ENCODE peak calls at places on chromosomes 6 and 20, in seven cellular contexts. T, A, Q, M, G, Z and L are unnamed samples.

GRCh38 chr20:41030536-41031242 is 2.1 kb downstream of the TOP1 start:
- DNase-seq in T (peak), A (peak), Q (no peak), M (no peak), G (no peak), Z (no peak), L (peak)

GRCh38 chr6:118918326-118918725 is 16.6 kb downstream of the MCM9 start:
- DNase-seq in T (no peak), A (no peak), Q (peak), M (no peak), G (no peak), Z (no peak), L (no peak)

GRCh38 chr6:121668259-121668658 is 232.8 kb downstream of the GJA1 start:
- DNase-seq in T (no peak), A (peak), Q (no peak), M (no peak), G (no peak), Z (no peak), L (no peak)

GRCh38 chr6:170366248-170366960 is 59.8 kb downstream of the FAM120B start:
- DNase-seq in T (peak), A (no peak), Q (no peak), M (no peak), G (no peak), Z (no peak), L (no peak)

GRCh38 chr6:105077592-105078463 is 102.0 kb downstream of the POPDC3 start:
- DNase-seq in T (peak), A (peak), Q (peak), M (peak), G (no peak), Z (peak), L (peak)

GRCh38 chr6:24524801-24525200 is 30.0 kb downstream of the ALDH5A1 start:
- DNase-seq in T (no peak), A (peak), Q (peak), M (peak), G (no peak), Z (peak), L (peak)

GRCh38 chr6:112691289-112691688 is 344.2 kb downstream of the RFPL4B start:
- DNase-seq in T (peak), A (peak), Q (no peak), M (no peak), G (no peak), Z (no peak), L (peak)

GRCh38 chr20:23234311-23235078 is 116.1 kb upstream of the NXT1 start:
- DNase-seq in T (no peak), A (no peak), Q (no peak), M (no peak), G (no peak), Z (no peak), L (peak)

GRCh38 chr6:17130786-17131185 is 28.9 kb downstream of the STMND1 start:
- DNase-seq in T (no peak), A (no peak), Q (no peak), M (no peak), G (no peak), Z (no peak), L (no peak)

GRCh38 chr6:68443704-68444103 is 191.4 kb upstream of the ADGRB3 start:
- DNase-seq in T (no peak), A (no peak), Q (no peak), M (no peak), G (no peak), Z (no peak), L (no peak)

GRCh38 chr20:17508756-17509155 is 22.4 kb downstream of the BFSP1 start:
- DNase-seq in T (no peak), A (no peak), Q (no peak), M (no peak), G (no peak), Z (no peak), L (no peak)

GRCh38 chr6:166423781-166424180 is 41.0 kb upstream of the MPC1 start:
- DNase-seq in T (no peak), A (no peak), Q (no peak), M (no peak), G (no peak), Z (no peak), L (no peak)

DNA sequence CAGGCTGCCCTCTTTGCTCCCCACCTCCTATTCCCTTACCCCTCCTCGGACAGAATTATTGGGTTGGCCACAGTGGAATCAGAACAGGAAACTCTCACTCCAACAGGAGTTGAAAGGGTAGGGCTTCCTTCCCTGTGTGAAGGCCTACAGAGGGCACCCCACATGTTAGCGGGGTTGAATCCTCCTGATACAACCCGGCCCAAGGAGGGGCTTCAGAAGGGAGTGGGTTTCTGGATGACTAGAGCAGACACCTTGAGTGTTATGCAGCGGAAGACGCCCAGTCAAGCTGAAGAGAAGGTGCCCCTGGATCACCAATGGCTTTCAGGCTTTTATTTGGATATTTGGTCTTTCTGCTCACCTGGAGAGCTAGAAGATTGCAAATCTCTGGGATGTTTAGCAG is 132.8 kb downstream of the PRND start:
- DNase-seq in T (no peak), A (no peak), Q (no peak), M (no peak), G (no peak), Z (no peak), L (no peak)
- TF ChIP-seq CTCF in T (no peak), A (no peak), Q (no peak), M (no peak), G (no peak), Z (no peak), L (no peak)

GRCh38 chr6:129314575-129314974 is 395.4 kb downstream of the ARHGAP18 start:
- DNase-seq in T (no peak), A (no peak), Q (no peak), M (no peak), G (no peak), Z (no peak), L (no peak)
- H3K4me3 ChIP-seq in T (no peak), A (no peak), Q (no peak), M (no peak), G (no peak), Z (no peak), L (no peak)

GRCh38 chr6:92216717-92217116 is 1202.6 kb downstream of the EPHA7 start:
- DNase-seq in T (no peak), A (no peak), Q (no peak), M (no peak), G (no peak), Z (no peak), L (no peak)
- TF ChIP-seq CTCF in T (no peak), A (no peak), Q (no peak), M (no peak), G (no peak), Z (no peak), L (no peak)

DNA sequence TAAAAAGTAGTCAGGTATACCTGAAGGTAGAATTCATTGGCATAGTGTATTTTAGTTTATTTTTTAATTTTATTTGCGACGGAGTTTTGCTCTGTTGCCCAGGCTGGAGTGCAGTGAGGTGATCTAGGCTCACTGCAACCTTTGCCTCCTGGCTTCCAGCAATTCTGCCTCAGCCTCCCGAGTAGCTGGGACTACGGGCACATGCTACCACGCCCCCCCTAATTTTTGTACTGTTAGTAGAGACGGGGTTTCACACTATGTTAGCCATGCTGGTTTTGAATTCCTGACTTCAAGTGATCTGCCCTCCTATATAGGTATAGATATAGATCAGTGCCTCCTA is 102.8 kb upstream of the PRSS16 start:
- DNase-seq in T (no peak), A (no peak), Q (no peak), M (no peak), G (no peak), Z (peak), L (no peak)
- H3K4me3 ChIP-seq in T (no peak), A (peak), Q (peak), M (peak), G (peak), Z (peak), L (peak)